ENCODE peak calls at places on chromosomes 7 and 10, in ten cellular contexts. R, H, K, N, F, D, G, L, V and S are unnamed samples.

GRCh38 chr10:50623299-50624153 is at the start of gene SGMS1:
- DNase-seq in R (peak; percentile 59), H (peak; percentile 67), K (peak; percentile 79), N (peak; percentile 97), F (no peak), D (peak; percentile 91), G (peak; percentile 71), L (peak; percentile 94), V (peak; percentile 83), S (peak; percentile 82)

GRCh38 chr10:29877798-29878491 is 181.4 kb downstream of the JCAD start:
- DNase-seq in R (no peak), H (no peak), K (no peak), N (no peak), F (no peak), D (peak; percentile 95), G (no peak), L (peak; percentile 75), V (no peak), S (no peak)

GRCh38 chr10:3873728-3874461 is 88.9 kb upstream of the KLF6 start:
- DNase-seq in R (no peak), H (no peak), K (peak; percentile 59), N (no peak), F (no peak), D (no peak), G (no peak), L (no peak), V (peak; percentile 90), S (peak; percentile 35)

GRCh38 chr7:77182261-77182660 is 17.4 kb downstream of the FGL2 start:
- DNase-seq in R (no peak), H (no peak), K (no peak), N (no peak), F (no peak), D (no peak), G (no peak), L (no peak), V (no peak), S (no peak)

GRCh38 chr7:2945171-2945570 is 98.5 kb downstream of the CARD11 start:
- DNase-seq in R (no peak), H (no peak), K (no peak), N (no peak), F (no peak), D (peak; percentile 7), G (no peak), L (no peak), V (no peak), S (no peak)

GRCh38 chr7:156640949-156641485 is 443 bp downstream of the RNF32 start:
- DNase-seq in R (no peak), H (no peak), K (peak; percentile 49), N (no peak), F (no peak), D (no peak), G (no peak), L (peak; percentile 73), V (no peak), S (peak; percentile 78)

GRCh38 chr10:99858849-99859248 is 76.4 kb downstream of the ABCC2 start:
- DNase-seq in R (no peak), H (no peak), K (no peak), N (no peak), F (no peak), D (no peak), G (no peak), L (no peak), V (no peak), S (no peak)

GRCh38 chr7:13800694-13801448 is 188.6 kb downstream of the ETV1 start:
- DNase-seq in R (peak; percentile 71), H (no peak), K (peak; percentile 93), N (no peak), F (peak; percentile 32), D (no peak), G (no peak), L (no peak), V (peak; percentile 17), S (peak; percentile 36)

GRCh38 chr7:1944619-1945210 is 274.6 kb downstream of the ELFN1 start:
- DNase-seq in R (no peak), H (no peak), K (no peak), N (peak; percentile 66), F (no peak), D (no peak), G (no peak), L (peak; percentile 58), V (no peak), S (no peak)

GRCh38 chr10:93471110-93471651 is 11.0 kb downstream of the MYOF start:
- DNase-seq in R (peak; percentile 88), H (no peak), K (peak; percentile 97), N (no peak), F (peak; percentile 93), D (peak; percentile 72), G (no peak), L (no peak), V (no peak), S (no peak)

GRCh38 chr7:15199482-15199881 is 296.9 kb upstream of the DGKB start:
- DNase-seq in R (no peak), H (no peak), K (no peak), N (no peak), F (no peak), D (no peak), G (no peak), L (no peak), V (peak; percentile 39), S (no peak)

GRCh38 chr7:888081-889024 is 12.0 kb downstream of the GET4 start:
- DNase-seq in R (no peak), H (no peak), K (no peak), N (peak; percentile 72), F (no peak), D (no peak), G (no peak), L (peak; percentile 61), V (no peak), S (no peak)

GRCh38 chr10:103373544-103373943 is 5.8 kb downstream of the TAF5 start:
- DNase-seq in R (no peak), H (no peak), K (no peak), N (no peak), F (no peak), D (no peak), G (no peak), L (no peak), V (no peak), S (no peak)

GRCh38 chr10:103367379-103367781 is 396 bp upstream of the TAF5 start:
- DNase-seq in R (no peak), H (no peak), K (no peak), N (no peak), F (no peak), D (no peak), G (no peak), L (no peak), V (no peak), S (no peak)

DNA sequence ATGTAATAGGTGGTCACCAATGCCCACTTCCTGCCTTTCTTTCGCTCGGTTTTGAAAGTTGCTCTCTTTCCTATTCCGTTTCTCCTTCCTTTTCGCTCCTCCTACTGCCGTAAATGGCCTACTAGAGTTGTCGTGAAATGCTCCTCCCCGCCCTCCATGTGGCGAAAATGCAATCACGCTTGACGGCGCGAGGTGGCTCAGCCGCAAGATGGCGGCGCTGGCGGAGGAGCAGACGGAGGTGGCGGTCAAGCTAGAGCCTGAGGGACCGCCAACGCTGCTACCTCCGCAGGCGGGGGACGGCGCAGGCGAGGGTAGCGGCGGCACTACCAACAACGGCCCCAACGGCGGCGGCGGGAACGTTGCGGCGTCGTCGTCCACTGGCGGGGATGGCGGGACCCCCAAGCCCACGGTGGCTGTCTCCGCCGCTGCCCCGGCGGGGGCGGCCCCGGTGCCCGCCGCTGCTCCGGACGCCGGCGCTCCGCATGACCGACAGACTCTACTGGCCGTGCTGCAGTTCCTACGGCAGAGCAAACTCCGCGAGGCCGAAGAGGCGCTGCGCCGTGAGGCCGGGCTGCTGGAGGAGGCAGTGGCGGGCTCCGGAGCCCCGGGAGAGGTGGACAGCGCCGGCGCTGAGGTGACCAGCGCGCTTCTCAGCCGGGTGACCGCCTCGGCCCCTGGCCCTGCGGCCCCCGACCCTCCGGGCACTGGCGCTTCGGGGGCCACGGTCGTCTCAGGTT is at the start of gene TAF5:
- DNase-seq in R (peak; percentile 86), H (peak; percentile 82), K (peak; percentile 94), N (peak; percentile 95), F (peak; percentile 92), D (peak; percentile 96), G (peak; percentile 85), L (peak; percentile 95), V (peak; percentile 98), S (peak; percentile 95)
- TF ChIP-seq CTCF in R (no peak), H (no peak), K (no peak), N (peak; percentile 18), F (no peak), D (peak; percentile 10), G (no peak), L (peak; percentile 15), V (no peak), S (no peak)

DNA sequence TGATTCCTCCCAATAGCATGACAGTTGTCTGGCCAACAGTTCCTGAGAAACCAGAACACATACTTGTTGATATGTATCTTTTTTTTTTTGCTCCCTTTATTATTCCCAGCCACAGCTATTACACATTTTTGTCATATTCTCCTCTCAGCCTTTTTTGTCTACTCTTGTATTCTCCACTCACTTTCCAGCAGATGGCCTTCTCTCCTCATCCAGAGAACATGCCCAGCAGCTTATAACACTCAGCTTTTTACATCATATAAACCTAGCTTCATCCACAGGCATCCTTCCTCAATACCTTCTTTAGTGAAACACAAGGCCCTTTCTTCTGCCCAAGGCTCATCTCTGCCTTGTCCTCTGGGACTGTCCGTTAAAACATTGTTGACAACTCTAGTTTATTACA is 101.7 kb downstream of the ORC5 start:
- DNase-seq in R (no peak), H (no peak), K (no peak), N (no peak), F (no peak), D (no peak), G (no peak), L (no peak), V (no peak), S (no peak)
- TF ChIP-seq CTCF in R (peak; percentile 30), H (no peak), K (no peak), N (no peak), F (no peak), D (no peak), G (no peak), L (no peak), V (peak; percentile 29), S (no peak)

DNA sequence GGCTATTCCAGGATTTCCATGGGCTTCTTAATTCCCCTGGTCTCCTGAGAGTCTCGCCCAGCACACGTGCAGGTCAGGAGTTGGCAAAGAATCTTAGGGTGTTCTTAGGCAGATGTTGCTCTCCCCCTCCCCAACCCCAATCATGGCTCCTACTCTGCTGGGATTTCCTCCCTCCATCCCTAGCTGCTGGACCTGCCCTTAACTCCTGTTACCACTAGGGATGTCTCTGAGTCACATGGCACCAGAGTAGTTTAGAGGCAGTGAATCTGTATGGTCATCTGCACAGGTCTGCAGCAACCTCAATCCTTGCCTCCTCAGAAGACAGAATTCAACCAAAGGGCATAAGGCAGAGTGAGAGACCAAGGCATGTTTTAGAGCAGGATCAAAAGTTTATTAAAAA is 51.8 kb upstream of the CHST3 start:
- DNase-seq in R (no peak), H (no peak), K (no peak), N (no peak), F (no peak), D (no peak), G (no peak), L (no peak), V (peak; percentile 51), S (no peak)
- TF ChIP-seq CTCF in R (peak; percentile 17), H (no peak), K (peak; percentile 15), N (no peak), F (no peak), D (no peak), G (no peak), L (no peak), V (peak; percentile 8), S (no peak)

DNA sequence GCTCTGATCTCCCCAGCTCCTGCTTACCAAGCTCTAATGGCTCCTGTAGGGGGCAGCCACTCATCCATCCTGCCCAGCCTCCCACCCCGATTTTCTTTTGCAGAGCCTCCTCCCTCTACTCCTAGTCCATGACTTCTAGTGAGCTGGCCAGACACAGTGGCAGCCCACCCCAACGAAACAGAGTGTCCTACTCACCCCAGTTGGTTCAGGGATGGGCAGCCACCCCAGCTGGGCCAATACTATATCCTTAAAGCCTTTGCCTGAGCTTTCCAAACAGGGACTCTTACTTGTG is 77.1 kb downstream of the GRID1 start:
- DNase-seq in R (no peak), H (no peak), K (no peak), N (no peak), F (no peak), D (no peak), G (no peak), L (no peak), V (no peak), S (no peak)
- TF ChIP-seq CTCF in R (no peak), H (no peak), K (no peak), N (no peak), F (no peak), D (no peak), G (no peak), L (no peak), V (peak; percentile 42), S (no peak)